ENCODE peak calls at places on chromosomes 13 and 19, in nine cellular contexts. Y is body of pancreas, Q is AG04450, W is adrenal gland, E is transverse colon, O is fibroblast of lung, M is kidney epithelial cell, U is fibroblast of pulmonary artery, S is mammary epithelial cell. N is an unnamed sample.

GRCh38 chr19:28485300-28485699 is 727.7 kb downstream of the UQCRFS1 start:
- DNase-seq in Y (no peak), Q (no peak), W (peak), E (peak), O (no peak), M (no peak), U (no peak), S (no peak), N (no peak)

GRCh38 chr13:52001120-52001731 is 10.0 kb downstream of the ATP7B start:
- DNase-seq in Y (no peak), Q (peak), W (no peak), E (no peak), O (peak), M (peak), U (peak), S (no peak), N (no peak)

GRCh38 chr19:40809358-40810086 is 10.5 kb downstream of the EGLN2 start:
- DNase-seq in Y (no peak), Q (no peak), W (no peak), E (no peak), O (no peak), M (no peak), U (no peak), S (no peak), N (no peak)

GRCh38 chr13:21986602-21987001 is 315.7 kb downstream of the FGF9 start:
- DNase-seq in Y (peak), Q (no peak), W (peak), E (peak), O (no peak), M (no peak), U (no peak), S (no peak), N (no peak)

GRCh38 chr13:31908696-31909386 is 122.7 kb upstream of the FRY start:
- DNase-seq in Y (no peak), Q (no peak), W (no peak), E (no peak), O (no peak), M (no peak), U (no peak), S (no peak), N (no peak)

GRCh38 chr13:39232999-39233398 is 194.7 kb downstream of the NHLRC3 start:
- DNase-seq in Y (no peak), Q (no peak), W (no peak), E (no peak), O (no peak), M (no peak), U (no peak), S (no peak), N (no peak)

GRCh38 chr13:40207110-40207478 is 459.3 kb downstream of the FOXO1 start:
- DNase-seq in Y (no peak), Q (no peak), W (no peak), E (no peak), O (no peak), M (no peak), U (no peak), S (no peak), N (no peak)

GRCh38 chr19:33521480-33522370 is at the start of gene PEPD:
- DNase-seq in Y (peak), Q (peak), W (peak), E (peak), O (peak), M (peak), U (peak), S (peak), N (peak)

GRCh38 chr13:94192576-94192975 is 286.9 kb downstream of the DCT start:
- DNase-seq in Y (peak), Q (no peak), W (peak), E (peak), O (no peak), M (no peak), U (peak), S (peak), N (peak)

GRCh38 chr19:58218899-58219298 is 9.8 kb upstream of the ZNF544 start:
- DNase-seq in Y (no peak), Q (no peak), W (no peak), E (no peak), O (no peak), M (no peak), U (peak), S (no peak), N (no peak)

GRCh38 chr19:5895409-5895808 is 8.2 kb downstream of the NDUFA11 start:
- DNase-seq in Y (no peak), Q (no peak), W (peak), E (no peak), O (no peak), M (no peak), U (no peak), S (no peak), N (no peak)

GRCh38 chr13:45121421-45121820 is 1.1 kb downstream of the GTF2F2 start:
- DNase-seq in Y (no peak), Q (no peak), W (no peak), E (no peak), O (peak), M (no peak), U (peak), S (peak), N (peak)

GRCh38 chr19:58035863-58036262 is 2.0 kb downstream of the ZSCAN1 start:
- DNase-seq in Y (no peak), Q (no peak), W (no peak), E (no peak), O (no peak), M (no peak), U (no peak), S (no peak), N (no peak)

GRCh38 chr19:8484331-8484894 is 18.0 kb downstream of the PRAM1 start:
- DNase-seq in Y (no peak), Q (no peak), W (peak), E (peak), O (no peak), M (no peak), U (no peak), S (no peak), N (no peak)

GRCh38 chr13:97977376-97977705 is 23.9 kb downstream of the IPO5 start:
- DNase-seq in Y (no peak), Q (no peak), W (no peak), E (no peak), O (peak), M (no peak), U (no peak), S (no peak), N (no peak)

GRCh38 chr13:87656311-87656710 is 14.9 kb upstream of the SLITRK5 start:
- DNase-seq in Y (no peak), Q (no peak), W (no peak), E (no peak), O (peak), M (no peak), U (no peak), S (no peak), N (no peak)

GRCh38 chr19:39196320-39196719 is 444 bp upstream of the NCCRP1 start:
- DNase-seq in Y (no peak), Q (no peak), W (no peak), E (no peak), O (no peak), M (no peak), U (no peak), S (no peak), N (no peak)

GRCh38 chr13:40639226-40639681 is 27.2 kb downstream of the FOXO1 start:
- DNase-seq in Y (no peak), Q (no peak), W (peak), E (no peak), O (no peak), M (no peak), U (peak), S (no peak), N (peak)

GRCh38 chr13:22173605-22174004 is 502.7 kb downstream of the FGF9 start:
- DNase-seq in Y (no peak), Q (peak), W (no peak), E (no peak), O (peak), M (peak), U (no peak), S (no peak), N (no peak)

GRCh38 chr19:18605546-18606280 is 886 bp downstream of the CRLF1 start:
- DNase-seq in Y (no peak), Q (no peak), W (no peak), E (no peak), O (no peak), M (no peak), U (no peak), S (no peak), N (no peak)

GRCh38 chr19:18606281-18607221 is at the start of gene CRLF1:
- DNase-seq in Y (no peak), Q (no peak), W (no peak), E (no peak), O (no peak), M (no peak), U (no peak), S (no peak), N (no peak)

GRCh38 chr19:18608102-18608804 is 1.7 kb upstream of the CRLF1 start:
- DNase-seq in Y (no peak), Q (no peak), W (no peak), E (no peak), O (no peak), M (no peak), U (no peak), S (no peak), N (no peak)

GRCh38 chr19:18608805-18609716 is 2.5 kb upstream of the CRLF1 start:
- DNase-seq in Y (no peak), Q (no peak), W (no peak), E (no peak), O (no peak), M (no peak), U (no peak), S (no peak), N (no peak)

GRCh38 chr19:18607222-18608101 is 863 bp upstream of the CRLF1 start:
- DNase-seq in Y (no peak), Q (no peak), W (no peak), E (no peak), O (no peak), M (no peak), U (no peak), S (no peak), N (no peak)
- H3K4me3 ChIP-seq in Y (no peak), Q (no peak), W (peak), E (no peak), O (no peak), M (no peak), U (no peak), S (peak), N (no peak)

GRCh38 chr13:26786651-26787295 is 26.2 kb upstream of the GPR12 start:
- DNase-seq in Y (no peak), Q (no peak), W (no peak), E (no peak), O (no peak), M (no peak), U (no peak), S (no peak), N (no peak)
- TF ChIP-seq CTCF in Y (no peak), Q (no peak), W (no peak), E (no peak), O (no peak), M (no peak), U (no peak), S (no peak), N (no peak)

GRCh38 chr13:112452380-112453206 is 76.4 kb downstream of the SPACA7 start:
- DNase-seq in Y (no peak), Q (no peak), W (no peak), E (no peak), O (no peak), M (no peak), U (no peak), S (no peak), N (no peak)
- H3K4me3 ChIP-seq in Y (no peak), Q (no peak), W (no peak), E (no peak), O (no peak), M (no peak), U (no peak), S (no peak), N (no peak)

DNA sequence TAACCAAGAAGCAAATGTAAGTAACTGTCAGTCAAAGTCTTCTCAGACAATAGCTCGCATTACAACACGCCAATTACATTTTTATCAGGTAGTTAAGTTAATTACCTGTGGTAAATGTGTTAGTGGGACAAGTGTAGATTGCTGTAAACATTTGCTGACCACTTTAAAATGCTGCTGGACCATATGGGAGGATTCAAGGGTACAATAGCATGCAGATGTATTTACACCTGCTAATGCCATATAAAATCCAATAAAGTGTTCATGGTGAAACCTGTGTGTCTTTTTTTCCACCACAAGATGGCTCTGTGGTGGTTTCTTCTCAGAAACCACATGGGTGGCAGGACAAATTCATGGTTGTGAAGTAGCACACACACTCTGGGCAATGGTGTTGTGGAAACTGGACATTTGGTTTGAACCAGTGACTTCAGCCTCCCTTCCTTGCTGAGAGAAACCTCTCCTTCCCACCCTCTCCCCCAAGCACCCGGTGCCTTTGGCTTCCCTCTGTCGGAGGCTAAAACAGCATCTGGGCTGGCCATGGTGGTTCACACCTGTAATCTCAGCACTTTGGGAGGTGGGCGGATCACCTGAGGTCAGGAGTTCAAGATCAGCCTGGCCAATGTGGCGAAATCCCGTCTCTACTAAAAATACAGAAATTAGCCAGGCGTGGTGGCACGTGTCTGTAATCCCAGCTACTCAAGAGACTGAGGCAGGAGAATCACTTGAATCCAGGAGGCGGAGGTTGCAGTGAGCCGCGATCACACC is 18.1 kb upstream of the GTF3A start:
- DNase-seq in Y (no peak), Q (no peak), W (peak), E (no peak), O (peak), M (no peak), U (peak), S (peak), N (peak)
- TF ChIP-seq CTCF in Y (peak), Q (peak), W (peak), E (peak), O (peak), M (peak), U (peak), S (peak), N (peak)

GRCh38 chr19:18014197-18014596 is 6.2 kb downstream of the ARRDC2 start:
- DNase-seq in Y (no peak), Q (no peak), W (no peak), E (no peak), O (no peak), M (no peak), U (no peak), S (no peak), N (no peak)
- H3K4me3 ChIP-seq in Y (no peak), Q (no peak), W (no peak), E (no peak), O (no peak), M (no peak), U (no peak), S (no peak), N (no peak)

N was measured in brain microvascular endothelial cell.